ENCODE peak calls at places on chromosomes 4 and X, in five cellular contexts. R, I, H, J and D are unnamed samples.

GRCh38 chr4:85784348-85784747 is 309.4 kb downstream of the ARHGAP24 start:
- DNase-seq in R (no peak), J (no peak), I (no peak), H (no peak), D (no peak)

GRCh38 chrX:136725446-136726104 is 55.2 kb downstream of the ARHGEF6 start:
- DNase-seq in I (no peak), J (no peak), R (no peak), H (no peak), D (no peak)

GRCh38 chrX:56728752-56729151 is 291 bp upstream of the NBDY start:
- DNase-seq in R (no peak), J (no peak), H (no peak), I (peak), D (no peak)

GRCh38 chr4:15805583-15806517 is 27.7 kb downstream of the CD38 start:
- DNase-seq in J (peak), I (peak), R (peak), H (no peak), D (peak)

GRCh38 chr4:113683143-113683542 is 78.4 kb downstream of the CAMK2D start:
- DNase-seq in I (no peak), J (no peak), R (peak), H (no peak), D (no peak)

GRCh38 chr4:6718932-6719610 is 3.1 kb downstream of the BLOC1S4 start:
- DNase-seq in H (no peak), I (no peak), J (no peak), R (no peak), D (no peak)

GRCh38 chr4:69321153-69321729 is 41.0 kb downstream of the UGT2B28 start:
- DNase-seq in H (no peak), I (no peak), J (no peak), R (no peak), D (no peak)

GRCh38 chr4:152981278-152981677 is 45.2 kb downstream of the FHDC1 start:
- DNase-seq in J (no peak), I (no peak), H (no peak), R (no peak), D (no peak)

GRCh38 chr4:25351777-25352421 is 25.2 kb upstream of the ANAPC4 start:
- DNase-seq in H (peak), I (no peak), R (no peak), J (no peak), D (no peak)

GRCh38 chr4:151744614-151745013 is 16.2 kb downstream of the GATB start:
- DNase-seq in H (no peak), J (peak), R (peak), I (peak), D (peak)

GRCh38 chr4:151745727-151746231 is 15.0 kb downstream of the GATB start:
- DNase-seq in I (peak), R (no peak), H (no peak), J (no peak), D (no peak)

GRCh38 chr4:151743894-151744293 is 16.9 kb downstream of the GATB start:
- DNase-seq in J (no peak), H (no peak), R (no peak), I (no peak), D (no peak)

GRCh38 chr4:151739118-151739517 is 21.7 kb downstream of the GATB start:
- DNase-seq in H (no peak), J (no peak), R (no peak), I (no peak), D (no peak)

DNA sequence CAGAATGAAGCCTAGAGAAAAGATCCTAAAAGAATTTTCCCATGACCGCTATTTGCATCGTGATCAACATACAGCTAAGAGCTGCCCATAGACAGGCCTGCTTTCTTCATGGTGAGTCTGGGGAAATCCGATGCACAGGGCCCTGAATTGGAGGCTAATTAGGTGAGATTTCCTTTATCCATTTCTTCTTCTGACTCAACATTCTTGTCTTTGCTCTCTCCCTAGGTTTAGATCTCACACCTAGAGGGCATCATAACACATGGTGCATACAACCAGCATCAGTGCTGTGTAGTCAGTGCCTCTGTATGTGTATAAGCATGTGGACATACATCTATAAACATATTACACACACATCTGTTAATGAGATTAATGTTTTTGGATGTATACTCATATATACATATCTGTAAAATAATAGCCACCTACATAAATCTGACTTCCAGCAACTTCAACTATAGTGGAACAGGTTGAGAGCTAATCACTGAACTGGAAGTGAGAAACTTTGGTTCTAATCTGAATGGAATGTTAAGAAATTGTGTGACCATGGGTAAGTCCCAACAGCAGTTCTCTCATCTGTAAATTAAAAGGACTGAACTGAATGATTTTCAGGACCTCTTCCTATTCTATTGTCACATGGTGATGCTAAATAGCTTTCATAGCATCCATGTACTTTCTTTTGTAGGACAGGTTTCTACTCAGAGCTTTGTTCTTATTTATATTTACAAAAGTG is 17.5 kb downstream of the GATB start:
- DNase-seq in H (no peak), R (peak), I (no peak), J (no peak), D (no peak)
- TF ChIP-seq SRF in H (no peak), R (no peak), I (no peak), J (no peak), D (no peak)

GRCh38 chrX:116667346-116667745 is 204.6 kb upstream of the CT83 start:
- DNase-seq in R (no peak), I (no peak), J (no peak), H (no peak), D (no peak)
- TF ChIP-seq SRF in R (no peak), I (no peak), J (no peak), H (no peak), D (no peak)

GRCh38 chrX:71111141-71111843 is at the start of gene IL2RG:
- DNase-seq in H (no peak), J (no peak), R (peak), I (peak), D (no peak)
- TF ChIP-seq SRF in H (no peak), J (no peak), R (no peak), I (no peak), D (no peak)

GRCh38 chrX:123993326-123993725 is 31.8 kb downstream of the STAG2 start:
- DNase-seq in J (no peak), H (no peak), I (no peak), R (no peak), D (no peak)

GRCh38 chrX:123990602-123991001 is 29.1 kb downstream of the STAG2 start:
- DNase-seq in I (no peak), R (no peak), J (no peak), H (no peak), D (no peak)

GRCh38 chrX:123993904-123994635 is 32.6 kb downstream of the STAG2 start:
- DNase-seq in I (no peak), J (no peak), H (no peak), R (no peak), D (no peak)

GRCh38 chrX:123990169-123990568 is 28.7 kb downstream of the STAG2 start:
- DNase-seq in R (no peak), I (no peak), H (no peak), J (no peak), D (no peak)

GRCh38 chrX:123994730-123995129 is 33.2 kb downstream of the STAG2 start:
- DNase-seq in J (no peak), R (no peak), I (no peak), H (no peak), D (no peak)
- TF ChIP-seq SRF in J (no peak), R (no peak), I (no peak), H (no peak), D (no peak)

GRCh38 chr4:1630266-1630665 is 53.8 kb downstream of the FAM53A start:
- DNase-seq in J (no peak), R (no peak), H (no peak), I (no peak), D (no peak)

GRCh38 chr4:1627417-1628313 is 56.4 kb downstream of the FAM53A start:
- DNase-seq in H (no peak), I (no peak), R (no peak), J (no peak), D (no peak)

GRCh38 chr4:1631136-1631535 is 53.0 kb downstream of the FAM53A start:
- DNase-seq in I (no peak), R (no peak), H (no peak), J (no peak), D (no peak)

GRCh38 chr4:1629704-1630093 is 54.4 kb downstream of the FAM53A start:
- DNase-seq in R (no peak), J (no peak), H (no peak), I (no peak), D (no peak)

DNA sequence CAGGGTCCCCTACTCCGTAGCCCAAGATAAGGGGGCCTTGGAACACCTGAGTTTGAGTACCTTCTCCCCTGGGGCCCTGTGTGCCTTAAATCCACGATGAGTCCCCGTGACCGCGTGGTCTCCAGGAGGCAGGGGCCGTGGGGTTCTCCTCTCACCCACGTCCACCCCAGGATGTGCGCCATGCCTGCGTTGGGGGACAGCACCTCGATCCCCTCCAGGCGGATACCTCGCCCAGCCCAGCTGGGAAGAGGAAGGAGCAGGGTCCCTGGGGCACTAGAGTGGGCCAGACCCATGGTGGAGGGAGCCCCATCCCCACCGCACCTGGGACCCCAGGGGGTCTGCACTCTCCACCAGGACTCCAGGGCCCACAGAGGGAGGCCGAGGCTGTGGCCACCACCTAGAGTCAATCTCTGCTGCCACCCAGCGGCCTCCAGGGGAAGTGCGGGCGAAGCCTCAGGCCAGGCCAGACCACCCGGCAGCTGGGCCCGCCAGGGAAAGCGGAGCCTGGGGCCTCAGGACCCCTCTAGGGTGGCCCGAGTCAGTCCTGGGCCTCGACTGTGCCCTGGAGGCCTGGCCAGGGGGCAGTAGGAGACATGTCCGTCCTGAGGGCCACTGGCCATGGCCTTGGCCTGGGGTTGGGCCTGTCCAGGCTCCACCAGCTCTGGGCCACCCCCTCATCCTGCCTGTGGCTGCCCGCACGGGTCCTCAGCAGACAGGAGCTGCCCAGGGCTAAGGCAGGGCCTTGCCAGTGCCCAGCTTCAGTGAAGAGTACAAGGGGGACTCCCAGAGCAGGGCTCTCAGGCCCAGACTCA is 55.0 kb downstream of the FAM53A start:
- DNase-seq in J (peak), R (no peak), I (peak), H (no peak), D (peak)
- TF ChIP-seq SRF in J (no peak), R (no peak), I (no peak), H (no peak), D (no peak)

DNA sequence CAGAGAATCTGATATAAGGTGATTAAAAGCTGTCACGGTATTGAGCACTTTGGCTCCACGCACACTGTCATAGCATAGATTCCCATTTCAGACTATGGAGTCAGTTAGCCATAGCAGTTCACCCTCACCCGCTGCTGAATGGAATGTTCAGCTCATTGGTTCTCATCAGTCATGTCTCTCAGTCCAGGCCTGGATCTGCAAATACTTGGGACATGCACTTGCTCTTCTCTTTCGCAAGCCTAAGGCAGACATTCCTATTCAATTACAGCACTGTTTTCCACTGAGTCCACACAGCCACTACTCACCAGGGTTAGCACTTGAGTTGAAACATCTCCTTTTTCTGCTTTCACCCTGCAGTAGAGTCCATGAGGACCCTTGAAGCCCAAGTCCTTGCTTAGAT is 30.6 kb upstream of the SCML1 start:
- DNase-seq in H (no peak), R (no peak), I (no peak), J (peak), D (no peak)
- TF ChIP-seq SRF in H (no peak), R (no peak), I (no peak), J (no peak), D (no peak)